ENCODE peak calls at places on chromosome 22, in ten cellular contexts. X is fibroblast of pulmonary artery, N is astrocyte of the cerebellum, H is A549, M is left ventricle myocardium inferior, Q is fibroblast of mammary gland, W is right atrium auricular region, E is mammary epithelial cell, C is neural progenitor cell, S is epithelial cell of proximal tubule. B is an unnamed sample.
A peak's percentile ranks its signal among the peaks of the same experiment; 100 is the strongest.

GRCh38 chr22:49792107-49792506 is 35.6 kb downstream of the BRD1 start:
- DNase-seq in X (no peak), N (no peak), H (no peak), M (no peak), Q (no peak), W (no peak), E (no peak), C (no peak), S (no peak), B (no peak)

GRCh38 chr22:35227248-35227647 is 30.0 kb upstream of the HMGXB4 start:
- DNase-seq in X (no peak), N (no peak), H (no peak), M (no peak), Q (no peak), W (no peak), E (no peak), C (no peak), S (no peak), B (no peak)

GRCh38 chr22:35540600-35541253 is at the start of gene RASD2:
- DNase-seq in X (no peak), N (no peak), H (peak; percentile 51), M (peak; percentile 48), Q (no peak), W (no peak), E (peak; percentile 40), C (peak; percentile 69), S (no peak), B (no peak)

GRCh38 chr22:32855023-32855756 is 53.7 kb downstream of the TIMP3 start:
- DNase-seq in X (no peak), N (no peak), H (no peak), M (no peak), Q (no peak), W (no peak), E (no peak), C (no peak), S (no peak), B (no peak)

GRCh38 chr22:50016308-50016987 is 3.9 kb upstream of the IL17REL start:
- DNase-seq in X (no peak), N (no peak), H (no peak), M (no peak), Q (no peak), W (no peak), E (no peak), C (peak; percentile 2), S (no peak), B (no peak)

GRCh38 chr22:28141614-28142013 is 222.6 kb upstream of the PITPNB start:
- DNase-seq in X (peak; percentile 68), N (peak; percentile 84), H (no peak), M (no peak), Q (peak; percentile 83), W (no peak), E (peak; percentile 66), C (no peak), S (peak; percentile 26), B (peak; percentile 40)

GRCh38 chr22:50526849-50527801 is 1.7 kb upstream of the SCO2 start:
- DNase-seq in X (peak; percentile 49), N (no peak), H (peak; percentile 44), M (peak; percentile 65), Q (peak; percentile 50), W (peak; percentile 77), E (no peak), C (peak; percentile 24), S (no peak), B (no peak)

GRCh38 chr22:22710719-22711531 is 66.5 kb downstream of the GGTLC2 start:
- DNase-seq in X (peak; percentile 61), N (no peak), H (peak; percentile 46), M (peak; percentile 35), Q (peak; percentile 67), W (peak; percentile 58), E (no peak), C (peak; percentile 61), S (no peak), B (no peak)

GRCh38 chr22:48417143-48418070 is 1410.3 kb downstream of the BRD1 start:
- DNase-seq in X (no peak), N (no peak), H (no peak), M (no peak), Q (no peak), W (no peak), E (no peak), C (no peak), S (no peak), B (no peak)

DNA sequence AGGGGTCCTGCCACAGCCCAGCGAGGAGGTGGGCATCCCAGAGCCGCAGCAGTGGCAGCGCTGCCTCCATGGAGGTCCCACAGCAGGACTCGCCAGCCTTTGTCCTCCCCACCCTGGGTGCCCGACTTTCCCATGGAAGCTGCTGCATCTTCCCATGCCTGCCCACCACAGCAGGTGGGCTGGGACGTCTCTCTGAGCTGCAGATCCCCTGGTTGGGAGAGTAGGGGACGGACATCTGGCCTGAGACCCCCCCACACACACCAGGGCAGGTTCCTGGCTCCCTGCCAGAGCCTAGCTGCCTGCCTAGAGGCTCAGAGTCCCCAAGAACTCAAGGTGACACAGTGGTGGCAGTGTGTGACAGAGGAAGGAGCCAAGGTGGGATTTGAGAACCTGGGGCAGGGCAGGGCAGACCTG is 21.5 kb upstream of the PRR5 start:
- DNase-seq in X (no peak), N (no peak), H (no peak), M (no peak), Q (no peak), W (no peak), E (no peak), C (no peak), S (no peak), B (no peak)
- TF ChIP-seq CTCF in X (no peak), N (no peak), H (no peak), M (no peak), Q (no peak), W (no peak), E (no peak), C (no peak), S (no peak), B (no peak)

DNA sequence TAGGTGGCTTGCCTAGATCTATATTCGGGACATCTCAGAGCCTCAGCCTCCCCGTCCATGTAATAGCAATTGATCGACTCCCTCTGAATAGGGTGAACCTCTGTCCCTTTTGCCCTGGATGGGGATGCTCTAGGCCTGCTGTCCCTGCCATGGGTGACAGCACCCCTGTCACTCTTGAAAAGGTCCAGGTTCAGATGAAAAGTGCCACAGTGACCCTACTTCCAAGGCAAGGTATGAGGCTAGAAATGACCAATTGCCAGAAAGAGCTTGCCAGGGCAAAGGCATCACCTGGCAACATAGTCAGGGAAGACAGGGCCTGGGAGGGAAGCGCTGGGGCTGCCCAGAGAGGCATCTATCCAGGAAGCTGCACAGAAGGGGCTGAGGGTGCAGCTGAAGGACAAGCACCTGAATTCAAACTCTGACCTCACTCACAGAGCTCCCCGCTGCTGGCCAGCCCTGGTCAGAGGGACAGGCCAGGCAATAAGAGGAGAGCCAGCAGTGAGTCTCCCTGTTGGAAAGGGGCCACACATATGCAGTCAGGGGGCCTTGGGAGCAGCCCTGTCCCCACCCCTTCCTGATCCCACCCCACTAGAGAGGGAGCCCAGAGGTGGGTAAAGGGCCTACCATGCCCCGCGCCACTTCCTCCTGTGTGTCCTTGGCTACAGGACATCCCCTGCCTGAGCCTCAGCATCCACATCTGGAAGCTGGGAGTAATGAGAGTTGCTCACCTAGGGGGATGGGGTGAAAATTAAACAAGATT is 9.0 kb upstream of the APOBEC3A start:
- DNase-seq in X (no peak), N (no peak), H (no peak), M (no peak), Q (no peak), W (no peak), E (no peak), C (peak; percentile 1), S (no peak), B (no peak)
- H3K4me3 ChIP-seq in X (no peak overlapping the region), N (no peak overlapping the region), H (no peak overlapping the region), M (no peak overlapping the region), Q (no peak overlapping the region), W (no peak overlapping the region), E (no peak overlapping the region), C (no peak overlapping the region), S (no peak overlapping the region), B (no peak overlapping the region)

GRCh38 chr22:25236417-25236816 is 17.0 kb downstream of the CRYBB2 start:
- DNase-seq in X (no peak), N (no peak), H (no peak), M (no peak), Q (no peak), W (no peak), E (no peak), C (no peak), S (no peak), B (no peak)

GRCh38 chr22:25235547-25236290 is 16.3 kb downstream of the CRYBB2 start:
- DNase-seq in X (peak; percentile 84), N (peak; percentile 34), H (peak; percentile 91), M (peak; percentile 77), Q (peak; percentile 64), W (peak; percentile 60), E (peak; percentile 67), C (peak; percentile 94), S (no peak), B (no peak)

GRCh38 chr22:25232301-25232700 is 12.9 kb downstream of the CRYBB2 start:
- DNase-seq in X (peak; percentile 36), N (no peak), H (no peak), M (no peak), Q (peak; percentile 28), W (no peak), E (peak; percentile 59), C (no peak), S (no peak), B (no peak)

DNA sequence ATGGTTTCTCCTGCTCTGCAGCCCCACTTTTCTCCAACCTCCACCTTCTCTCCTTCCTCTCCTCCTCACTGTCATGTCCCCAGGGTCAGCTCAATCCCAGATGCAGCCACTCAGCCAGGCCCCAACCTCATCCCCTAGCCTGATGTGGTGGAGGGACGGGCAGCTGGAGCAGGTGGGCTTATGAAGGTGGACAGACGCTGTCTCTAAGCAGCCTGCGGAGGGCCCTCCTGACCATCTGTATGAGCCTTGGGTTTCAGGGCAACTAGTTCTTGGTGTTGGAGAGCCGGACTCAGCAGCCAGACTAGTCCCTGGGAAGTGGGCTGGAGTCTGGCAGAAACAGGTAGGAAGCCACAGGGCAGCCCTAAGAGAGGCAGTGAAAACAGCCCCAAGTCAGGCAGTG is 18.1 kb downstream of the CRYBB2 start:
- DNase-seq in X (no peak), N (no peak), H (no peak), M (no peak), Q (no peak), W (no peak), E (no peak), C (peak; percentile 30), S (no peak), B (no peak)
- TF ChIP-seq CTCF in X (no peak), N (no peak), H (no peak), M (no peak), Q (no peak), W (no peak), E (no peak), C (no peak), S (no peak), B (no peak)

GRCh38 chr22:37259540-37260029 is 15.5 kb upstream of the RAC2 start:
- DNase-seq in X (peak; percentile 72), N (no peak), H (peak; percentile 44), M (no peak), Q (peak; percentile 45), W (no peak), E (peak; percentile 49), C (peak; percentile 72), S (no peak), B (no peak)
- H3K4me3 ChIP-seq in X (peak overlapping the region; percentile 11), N (no peak overlapping the region), H (no peak overlapping the region), M (no peak overlapping the region), Q (no peak overlapping the region), W (no peak overlapping the region), E (no peak overlapping the region), C (peak overlapping the region; percentile 4), S (no peak overlapping the region), B (no peak overlapping the region)